ENCODE peak calls at places on chromosome 6, in four cellular contexts. Z is lower leg skin, Q is NCI-H1417, W is heart left ventricle. D is an unnamed sample.

GRCh38 chr6:114735118-114735730 is 392.4 kb upstream of the HS3ST5 start:
- DNase-seq in Z (no peak), W (no peak), Q (no peak), D (no peak)

GRCh38 chr6:147341486-147341885 is 137.3 kb downstream of the STXBP5 start:
- DNase-seq in W (no peak), Q (no peak), Z (no peak), D (no peak)

GRCh38 chr6:105680131-105680530 is 277.2 kb upstream of the PREP start:
- DNase-seq in Z (no peak), Q (no peak), W (no peak), D (no peak)

GRCh38 chr6:37033255-37033654 is 27.8 kb downstream of the FGD2 start:
- DNase-seq in Q (no peak), W (no peak), Z (no peak), D (no peak)

GRCh38 chr6:117776441-117776840 is 101.2 kb downstream of the NUS1 start:
- DNase-seq in Q (no peak), Z (no peak), W (no peak), D (no peak)

GRCh38 chr6:21994821-21995220 is 302.0 kb downstream of the PRL start:
- DNase-seq in Q (no peak), W (no peak), Z (no peak), D (no peak)

GRCh38 chr6:112253842-112254816 is at the start of gene LAMA4:
- DNase-seq in W (peak), Q (peak), Z (no peak), D (peak)

GRCh38 chr6:111794716-111795452 is 78.4 kb downstream of the FYN start:
- DNase-seq in Q (no peak), W (no peak), Z (no peak), D (no peak)

GRCh38 chr6:22921831-22922230 is 352.5 kb downstream of the HDGFL1 start:
- DNase-seq in W (no peak), Z (no peak), Q (no peak), D (no peak)

GRCh38 chr6:90955246-90955645 is 368.4 kb upstream of the MAP3K7 start:
- DNase-seq in Q (no peak), Z (no peak), W (no peak), D (no peak)

GRCh38 chr6:15515226-15515625 is 147.6 kb downstream of the DTNBP1 start:
- DNase-seq in Z (no peak), Q (no peak), W (no peak), D (no peak)

GRCh38 chr6:32244270-32244669 is 20.4 kb upstream of the NOTCH4 start:
- DNase-seq in Q (no peak), Z (peak), W (no peak), D (no peak)

GRCh38 chr6:37515712-37516075 is 16.0 kb upstream of the CCDC167 start:
- DNase-seq in Q (peak), Z (no peak), W (no peak), D (no peak)

GRCh38 chr6:91483415-91483814 is 896.5 kb upstream of the MAP3K7 start:
- DNase-seq in W (no peak), Q (no peak), Z (no peak), D (no peak)

GRCh38 chr6:33201935-33202334 is 1.3 kb downstream of the SLC39A7 start:
- DNase-seq in Q (no peak), Z (no peak), W (no peak), D (no peak)

GRCh38 chr6:154411076-154411475 is 54.5 kb upstream of the IPCEF1 start:
- DNase-seq in Q (no peak), W (no peak), Z (no peak), D (no peak)

GRCh38 chr6:101630956-101631355 is 237.4 kb downstream of the GRIK2 start:
- DNase-seq in W (no peak), Z (no peak), Q (no peak), D (no peak)

GRCh38 chr6:121959501-121959900 is 440.0 kb upstream of the HSF2 start:
- DNase-seq in Z (no peak), Q (peak), W (no peak), D (no peak)

GRCh38 chr6:157574851-157575424 is 193.9 kb downstream of the ZDHHC14 start:
- DNase-seq in Q (no peak), Z (no peak), W (no peak), D (no peak)

GRCh38 chr6:6461138-6461537 is 127.4 kb upstream of the LY86 start:
- DNase-seq in Z (no peak), W (no peak), Q (no peak), D (no peak)

GRCh38 chr6:27867051-27867940 is 44.9 kb downstream of the OR2B2 start:
- DNase-seq in W (peak), Q (peak), Z (peak), D (no peak)

GRCh38 chr6:111721677-111722219 is 116.1 kb upstream of the TRAF3IP2 start:
- DNase-seq in W (peak), Z (no peak), Q (no peak), D (no peak)

GRCh38 chr6:99348823-99349619 is 453 bp downstream of the FAXC start:
- DNase-seq in Q (peak), Z (no peak), W (no peak), D (no peak)

GRCh38 chr6:120211955-120212792 is 862.6 kb upstream of the MAN1A1 start:
- DNase-seq in W (no peak), Z (no peak), Q (no peak), D (no peak)

GRCh38 chr6:67630146-67630545 is 1004.9 kb upstream of the ADGRB3 start:
- DNase-seq in Q (no peak), Z (no peak), W (no peak), D (no peak)

GRCh38 chr6:55220961-55221360 is 46.6 kb downstream of the HCRTR2 start:
- DNase-seq in Q (no peak), Z (no peak), W (no peak), D (no peak)

GRCh38 chr6:167751579-167752115 is 75.1 kb upstream of the AFDN start:
- DNase-seq in Q (no peak), W (no peak), Z (no peak), D (no peak)

GRCh38 chr6:26457407-26457795 is 354 bp upstream of the BTN2A1 start:
- DNase-seq in Z (no peak), Q (no peak), W (peak), D (no peak)

GRCh38 chr6:166078294-166078693 is 89.4 kb downstream of the TBXT start:
- DNase-seq in W (no peak), Z (peak), Q (no peak), D (no peak)

GRCh38 chr6:108689279-108690161 is 128.8 kb downstream of the FOXO3 start:
- DNase-seq in Q (no peak), W (peak), Z (peak), D (no peak)

GRCh38 chr6:130466744-130467052 is 100.9 kb downstream of the TMEM200A start:
- DNase-seq in W (no peak), Z (no peak), Q (no peak), D (no peak)

GRCh38 chr6:136647363-136647763 is 97.1 kb upstream of the MAP7 start:
- DNase-seq in W (no peak), Q (no peak), Z (no peak), D (no peak)

GRCh38 chr6:47246556-47246955 is 63.1 kb downstream of the TNFRSF21 start:
- DNase-seq in W (no peak), Q (no peak), Z (no peak), D (no peak)

GRCh38 chr6:5967594-5967993 is 39.1 kb downstream of the NRN1 start:
- DNase-seq in Z (no peak), Q (no peak), W (no peak), D (no peak)

GRCh38 chr6:3592371-3592941 is 135.6 kb upstream of the SLC22A23 start:
- DNase-seq in Q (no peak), Z (peak), W (no peak), D (no peak)

GRCh38 chr6:15855311-15855710 is 192.5 kb upstream of the DTNBP1 start:
- DNase-seq in W (no peak), Q (peak), Z (no peak), D (no peak)

GRCh38 chr6:138689849-138690248 is 83.7 kb upstream of the CCDC28A start:
- DNase-seq in Z (no peak), W (no peak), Q (no peak), D (no peak)

GRCh38 chr6:4780360-4780812 is 4.2 kb downstream of the CDYL start:
- DNase-seq in Q (no peak), W (no peak), Z (no peak), D (no peak)

D was measured in caudate nucleus.